ENCODE peak calls at places on chromosomes 1 and 21, in nine cellular contexts. V is activated gamma-delta T cell; Q is nephron progenitor cell; P is activated CD4-positive, CD25-positive, alpha-beta regulatory T cell; S is ecto neural progenitor cell; X is cardiac fibroblast; U is SK-N-SH; E is CD4-positive, CD25-positive, alpha-beta regulatory T cell; G is HuH-7. T is an unnamed sample.

GRCh38 chr1:63004868-63005267 is 220.9 kb downstream of the ATG4C start:
- DNase-seq in Q (no peak), V (no peak), U (peak; percentile 37), X (peak; percentile 25), G (peak; percentile 16), P (no peak), S (no peak), E (no peak), T (no peak)

GRCh38 chr1:26790551-26790953 is 2.8 kb downstream of the PIGV start:
- DNase-seq in E (no peak), Q (no peak), U (no peak), P (no peak), S (no peak), V (no peak), G (no peak), X (no peak), T (no peak)

GRCh38 chr1:86757272-86757984 is 53.1 kb downstream of the SH3GLB1 start:
- DNase-seq in Q (no peak), P (no peak), X (peak; percentile 97), U (no peak), G (no peak), S (no peak), E (no peak), V (no peak), T (no peak)

GRCh38 chr1:110260194-110260593 is 50.1 kb downstream of the KCNC4 start:
- DNase-seq in X (no peak), S (no peak), U (no peak), E (no peak), P (no peak), Q (no peak), G (no peak), V (no peak), T (no peak)

GRCh38 chr1:19342077-19342775 is 30.1 kb downstream of the SLC66A1 start:
- DNase-seq in U (peak; percentile 64), S (no peak), P (no peak), V (no peak), G (no peak), Q (no peak), E (no peak), X (no peak), T (no peak)

GRCh38 chr21:45699251-45699942 is 55.9 kb downstream of the PCBP3 start:
- DNase-seq in X (no peak), P (no peak), S (no peak), V (no peak), E (peak; percentile 2), U (no peak), G (no peak), Q (no peak), T (no peak)

GRCh38 chr21:40422851-40423635 is 423.9 kb downstream of the DSCAM start:
- DNase-seq in G (no peak), X (no peak), S (no peak), E (no peak), V (no peak), U (peak; percentile 40), P (no peak), Q (peak; percentile 7), T (no peak)

GRCh38 chr1:27517907-27518718 is 28.1 kb upstream of the WASF2 start:
- DNase-seq in E (no peak), V (no peak), G (no peak), P (no peak), U (no peak), X (no peak), S (no peak), Q (no peak), T (peak; percentile 10)

GRCh38 chr1:59596432-59596831 is 218.3 kb upstream of the HOOK1 start:
- DNase-seq in G (no peak), X (peak; percentile 79), S (no peak), U (no peak), P (no peak), Q (no peak), V (no peak), E (no peak), T (no peak)

GRCh38 chr1:27528701-27529637 is 39.0 kb upstream of the WASF2 start:
- DNase-seq in X (peak; percentile 84), S (peak; percentile 70), G (no peak), U (no peak), P (no peak), E (no peak), V (no peak), Q (peak; percentile 48), T (peak; percentile 70)

GRCh38 chr1:30914587-30914922 is 6.0 kb upstream of the SDC3 start:
- DNase-seq in P (no peak), V (no peak), G (no peak), X (no peak), Q (no peak), E (no peak), U (no peak), S (no peak), T (no peak)

GRCh38 chr1:18535391-18536210 is 54.9 kb downstream of the KLHDC7A start:
- DNase-seq in E (no peak), Q (no peak), G (no peak), U (no peak), V (no peak), P (no peak), S (peak; percentile 27), X (no peak), T (peak; percentile 12)

GRCh38 chr1:245043617-245043952 is 111.2 kb upstream of the KIF26B start:
- DNase-seq in X (no peak), S (no peak), U (no peak), P (no peak), V (no peak), G (no peak), Q (no peak), E (no peak), T (no peak)

GRCh38 chr1:29516063-29516820 is 279.9 kb downstream of the PTPRU start:
- DNase-seq in V (no peak), E (no peak), G (no peak), X (no peak), U (no peak), P (no peak), S (no peak), Q (no peak), T (no peak)

GRCh38 chr1:115052454-115053083 is 22.9 kb downstream of the TSHB start:
- DNase-seq in Q (peak; percentile 65), V (no peak), E (peak; percentile 51), U (peak; percentile 61), X (peak; percentile 56), P (peak; percentile 7), S (no peak), G (peak; percentile 51), T (peak; percentile 67)

GRCh38 chr1:178057863-178058576 is 35.9 kb upstream of the RASAL2 start:
- DNase-seq in P (no peak), Q (no peak), E (no peak), S (peak; percentile 47), U (no peak), G (no peak), X (peak; percentile 97), V (no peak), T (no peak)

GRCh38 chr1:235910357-235911299 is 43.9 kb upstream of the LYST start:
- DNase-seq in V (no peak), G (no peak), P (no peak), S (peak; percentile 76), U (peak; percentile 50), E (no peak), Q (peak; percentile 30), X (peak; percentile 79), T (no peak)

GRCh38 chr1:221742555-221743415 is 896 bp upstream of the DUSP10 start:
- DNase-seq in E (peak; percentile 80), X (peak; percentile 76), G (peak; percentile 90), U (peak; percentile 83), P (peak; percentile 63), S (peak; percentile 84), V (peak; percentile 77), Q (peak; percentile 73), T (peak; percentile 80)

GRCh38 chr1:219771039-219771438 is 157.3 kb downstream of the SLC30A10 start:
- DNase-seq in G (no peak), Q (no peak), S (no peak), V (no peak), E (no peak), U (no peak), X (peak; percentile 73), P (no peak), T (no peak)

GRCh38 chr1:36096500-36097412 is 8.1 kb downstream of the ADPRS start:
- DNase-seq in Q (peak; percentile 41), P (no peak), U (peak; percentile 67), G (no peak), E (no peak), X (no peak), S (peak; percentile 62), V (no peak), T (no peak)

GRCh38 chr1:167412920-167413319 is 105.4 kb downstream of the CD247 start:
- DNase-seq in S (no peak), Q (no peak), G (no peak), U (no peak), P (no peak), V (no peak), X (no peak), E (no peak), T (no peak)

GRCh38 chr1:157000686-157001085 is 44.9 kb downstream of the ARHGEF11 start:
- DNase-seq in E (no peak), V (no peak), P (no peak), X (no peak), G (no peak), Q (no peak), U (no peak), S (no peak), T (no peak)

GRCh38 chr1:94342416-94342815 is 75.8 kb upstream of the ABCD3 start:
- DNase-seq in P (no peak), V (no peak), G (no peak), E (no peak), S (no peak), U (no peak), Q (no peak), X (no peak), T (no peak)

GRCh38 chr1:245310605-245311531 is 156.1 kb downstream of the KIF26B start:
- DNase-seq in V (no peak), Q (peak; percentile 32), U (peak; percentile 61), X (peak; percentile 61), S (peak; percentile 64), E (no peak), G (no peak), P (no peak), T (peak; percentile 69)